ENCODE peak calls at places on chromosomes 1 and 21, in five cellular contexts. V is CD8-positive, alpha-beta memory T cell; H is DND-41; I is AG04449; Q is neural progenitor cell. J is an unnamed sample.
A peak's percentile ranks its signal among the peaks of the same experiment; 100 is the strongest.

GRCh38 chr1:164803366-164803765 is 244.4 kb downstream of the PBX1 start:
- DNase-seq in V (no peak), H (no peak), I (peak; percentile 56), Q (no peak), J (no peak)

GRCh38 chr1:97252076-97252475 is 530.5 kb downstream of the PTBP2 start:
- DNase-seq in V (no peak), H (no peak), I (peak; percentile 64), Q (no peak), J (no peak)

GRCh38 chr21:26471116-26471505 is 102.0 kb downstream of the CYYR1 start:
- DNase-seq in V (no peak), H (no peak), I (no peak), Q (no peak), J (no peak)

GRCh38 chr1:100300691-100301090 is 34.7 kb downstream of the RTCA start:
- DNase-seq in V (no peak), H (no peak), I (no peak), Q (peak; percentile 90), J (no peak)

GRCh38 chr1:234621657-234622335 is 11.8 kb upstream of the IRF2BP2 start:
- DNase-seq in V (no peak), H (no peak), I (no peak), Q (no peak), J (no peak)

GRCh38 chr1:172653015-172653709 is 5.7 kb upstream of the FASLG start:
- DNase-seq in V (no peak), H (peak; percentile 31), I (no peak), Q (no peak), J (peak; percentile 53)

GRCh38 chr1:158951956-158952355 is 20.6 kb downstream of the PYHIN1 start:
- DNase-seq in V (no peak), H (no peak), I (no peak), Q (peak; percentile 82), J (no peak)

GRCh38 chr1:238690415-238690814 is 696.0 kb upstream of the CHRM3 start:
- DNase-seq in V (no peak), H (no peak), I (peak; percentile 3), Q (no peak), J (no peak)

GRCh38 chr1:159991513-159991912 is 37.5 kb upstream of the SLAMF9 start:
- DNase-seq in V (no peak), H (no peak), I (no peak), Q (no peak), J (peak; percentile 51)

GRCh38 chr1:112393634-112393976 is 2.4 kb upstream of the CTTNBP2NL start:
- DNase-seq in V (no peak), H (no peak), I (no peak), Q (no peak), J (no peak)

GRCh38 chr1:97925161-97925560 is 4.3 kb upstream of the DPYD start:
- DNase-seq in V (no peak), H (no peak), I (no peak), Q (no peak), J (no peak)

GRCh38 chr1:152436593-152437338 is 22.7 kb upstream of the CRNN start:
- DNase-seq in V (no peak), H (no peak), I (no peak), Q (no peak), J (no peak)

GRCh38 chr21:38489283-38489677 is 9.0 kb downstream of the ERG start:
- DNase-seq in V (no peak), H (no peak), I (no peak), Q (no peak), J (no peak)

GRCh38 chr1:230286890-230287269 is 139.3 kb downstream of the PGBD5 start:
- DNase-seq in V (no peak), H (no peak), I (no peak), Q (no peak), J (no peak)

GRCh38 chr1:203074610-203075009 is 11.2 kb downstream of the MYOG start:
- DNase-seq in V (no peak), H (no peak), I (no peak), Q (no peak), J (no peak)

GRCh38 chr1:7847599-7847998 is 5.3 kb downstream of the UTS2 start:
- DNase-seq in V (no peak), H (no peak), I (peak; percentile 17), Q (no peak), J (no peak)

GRCh38 chr1:33988161-33988560 is 124.3 kb downstream of the HMGB4 start:
- DNase-seq in V (no peak), H (no peak), I (no peak), Q (no peak), J (no peak)

GRCh38 chr1:156623946-156624813 is 5.0 kb downstream of the HAPLN2 start:
- DNase-seq in V (no peak), H (no peak), I (no peak), Q (peak; percentile 89), J (peak; percentile 68)

GRCh38 chr1:30385246-30385940 is 338.0 kb downstream of the MATN1 start:
- DNase-seq in V (no peak), H (no peak), I (no peak), Q (no peak), J (no peak)

GRCh38 chr1:78141522-78142231 is 95.9 kb downstream of the GIPC2 start:
- DNase-seq in V (no peak), H (no peak), I (no peak), Q (no peak), J (no peak)

GRCh38 chr21:36732761-36733160 is 33.8 kb downstream of the SIM2 start:
- DNase-seq in V (no peak), H (no peak), I (no peak), Q (no peak), J (no peak)

GRCh38 chr1:39132505-39133339 is 71.8 kb upstream of the MACF1 start:
- DNase-seq in V (no peak), H (no peak), I (no peak), Q (peak; percentile 94), J (peak; percentile 93)

GRCh38 chr1:112849967-112850641 is 105.9 kb downstream of the SLC16A1 start:
- DNase-seq in V (no peak), H (no peak), I (no peak), Q (no peak), J (no peak)

DNA sequence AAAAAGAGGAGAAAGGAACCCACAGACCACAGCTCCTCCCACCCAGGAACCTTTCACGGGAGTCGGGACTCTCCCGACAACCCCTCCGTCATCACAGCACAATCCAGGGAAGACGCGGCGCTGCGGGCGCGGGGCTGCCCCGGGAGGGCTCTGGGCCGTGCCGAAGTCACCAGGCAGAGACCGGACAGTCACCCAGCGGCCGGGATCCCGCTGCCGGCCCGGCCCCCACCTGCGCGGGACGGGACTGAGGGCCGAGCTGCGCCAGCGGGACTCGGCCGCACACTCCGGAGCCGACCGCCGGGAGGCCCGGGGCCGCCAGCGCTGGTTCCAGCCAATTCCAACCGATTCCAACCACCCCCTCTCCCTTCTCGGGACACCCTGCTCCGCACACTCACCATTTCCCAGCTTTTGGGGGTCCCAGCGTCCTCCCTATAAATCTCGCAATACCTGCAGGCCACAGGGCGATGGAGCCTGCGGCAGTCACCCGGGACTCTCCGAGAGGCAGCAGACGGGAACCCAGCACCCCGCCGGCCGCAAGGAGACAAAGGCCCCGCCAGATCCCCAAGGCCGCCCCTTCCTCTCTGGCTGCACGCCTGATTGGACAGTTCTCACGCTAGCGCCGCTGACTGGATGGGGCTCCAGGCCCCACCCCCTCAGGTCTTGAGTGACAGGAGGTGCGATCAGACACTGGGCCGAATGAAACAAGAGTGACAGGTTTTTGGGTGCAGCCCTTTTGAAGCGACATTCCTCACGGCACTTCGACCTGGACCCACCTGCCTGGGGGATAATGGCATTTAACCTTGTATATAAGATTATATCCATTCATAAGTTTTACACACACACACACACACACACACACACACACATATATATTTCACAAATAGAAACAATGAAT is at the start of gene ZNF695:
- DNase-seq in V (peak; percentile 38), H (peak; percentile 98), I (peak; percentile 73), Q (peak; percentile 99), J (peak; percentile 99)
- H3K4me3 ChIP-seq in V (no peak within 1 kb of the TSS), H (peak within 1 kb of the TSS; percentile 94), I (peak within 1 kb of the TSS; percentile 67), Q (peak within 1 kb of the TSS; percentile 99), J (peak within 1 kb of the TSS; percentile 89)

GRCh38 chr1:69915347-69915746 is 290.0 kb downstream of the LRRC40 start:
- DNase-seq in V (no peak), H (no peak), I (no peak), Q (no peak), J (peak; percentile 57)
- H3K4me3 ChIP-seq in V (no peak overlapping the region), H (no peak overlapping the region), I (no peak overlapping the region), Q (no peak overlapping the region), J (no peak overlapping the region)

GRCh38 chr1:22652457-22652856 is 579 bp upstream of the C1QB start:
- DNase-seq in V (no peak), H (no peak), I (no peak), Q (no peak), J (no peak)

GRCh38 chr1:22654692-22655091 is 1.7 kb downstream of the C1QB start:
- DNase-seq in V (no peak), H (no peak), I (no peak), Q (no peak), J (no peak)

GRCh38 chr1:22650089-22650693 is 2.8 kb upstream of the C1QB start:
- DNase-seq in V (no peak), H (no peak), I (no peak), Q (no peak), J (no peak)

GRCh38 chr1:22653741-22654140 is 705 bp downstream of the C1QB start:
- DNase-seq in V (no peak), H (no peak), I (no peak), Q (no peak), J (no peak)

GRCh38 chr1:22652881-22653316 is at the start of gene C1QB:
- DNase-seq in V (no peak), H (no peak), I (no peak), Q (no peak), J (no peak)
- H3K4me3 ChIP-seq in V (no peak within 1 kb of the TSS), H (no peak within 1 kb of the TSS), I (no peak within 1 kb of the TSS), Q (no peak within 1 kb of the TSS), J (no peak within 1 kb of the TSS)

GRCh38 chr21:35225573-35225972 is 176.5 kb upstream of the RUNX1 start:
- DNase-seq in V (no peak), H (no peak), I (no peak), Q (no peak), J (no peak)

GRCh38 chr21:35226302-35226701 is 177.2 kb upstream of the RUNX1 start:
- DNase-seq in V (no peak), H (no peak), I (no peak), Q (peak; percentile 38), J (no peak)

GRCh38 chr21:35227774-35228173 is 178.7 kb upstream of the RUNX1 start:
- DNase-seq in V (no peak), H (peak; percentile 60), I (no peak), Q (no peak), J (no peak)

GRCh38 chr21:35229290-35229689 is 180.2 kb upstream of the RUNX1 start:
- DNase-seq in V (no peak), H (no peak), I (no peak), Q (no peak), J (no peak)

DNA sequence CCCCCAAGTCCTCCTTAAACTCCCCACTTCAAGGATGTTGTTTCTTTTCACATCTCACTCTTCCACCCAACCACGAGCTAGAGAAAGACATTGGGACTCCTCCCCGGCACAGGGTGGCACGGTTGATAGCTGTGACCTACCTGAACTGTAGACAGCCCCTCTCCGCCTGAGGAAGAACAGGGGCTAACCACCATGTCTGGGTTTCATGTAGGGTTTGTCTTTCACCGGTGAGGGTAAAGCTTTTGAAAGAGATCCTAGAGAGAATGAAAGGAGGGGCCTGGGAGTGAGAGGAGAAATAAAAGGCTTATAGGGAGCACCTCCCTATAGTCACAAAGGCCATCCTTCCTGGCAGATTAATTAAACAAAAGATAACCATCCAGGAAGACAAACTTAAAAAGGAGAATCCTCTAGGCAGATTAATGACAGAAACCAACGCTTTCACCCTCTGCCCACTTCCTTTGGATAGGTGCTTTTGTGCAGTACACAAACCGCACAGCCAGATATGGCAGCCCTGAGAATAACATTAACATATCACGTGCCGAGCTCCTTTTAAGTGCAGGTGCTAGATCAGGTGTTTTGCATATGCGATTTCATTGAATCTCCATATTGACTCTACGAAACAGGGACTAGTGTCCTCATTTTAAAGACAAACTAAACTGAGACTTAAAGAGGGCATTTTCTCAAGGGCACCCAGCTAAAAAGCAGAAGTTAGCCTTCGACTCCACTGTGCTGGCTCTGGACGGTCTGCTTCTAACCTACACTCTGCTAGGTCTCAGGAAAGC is 178.0 kb upstream of the RUNX1 start:
- DNase-seq in V (peak; percentile 68), H (peak; percentile 85), I (no peak), Q (no peak), J (no peak)
- H3K4me3 ChIP-seq in V (peak overlapping the region; percentile 27), H (no peak overlapping the region), I (no peak overlapping the region), Q (no peak overlapping the region), J (no peak overlapping the region)